ENCODE peak calls at places on chromosomes 2 and 18, in nine cellular contexts. Z is thoracic aorta; G is GOT3; E is left ventricle myocardium superior; V is GM03348; H is neural crest cell; T is coronary artery; S is T-helper 2 cell treated with Interferon-gamma antibody and Interleukin-4, amounts not matched to agents 5 μg/mL and 100 μg/mL, for 36 hours; P is cardiac fibroblast. C is an unnamed sample.

GRCh38 chr2:117536139-117536538 is 278.4 kb upstream of the DDX18 start:
- DNase-seq in Z (no peak), E (no peak), G (no peak), S (no peak), H (no peak), T (no peak), V (no peak), P (no peak), C (no peak)

GRCh38 chr18:63472380-63472779 is 4.4 kb upstream of the SERPINB5 start:
- DNase-seq in S (no peak), H (no peak), Z (no peak), P (no peak), G (no peak), E (no peak), V (no peak), T (no peak), C (no peak)

GRCh38 chr2:122980672-122981071 is 1044.4 kb upstream of the CNTNAP5 start:
- DNase-seq in S (no peak), V (no peak), T (no peak), G (no peak), P (peak), Z (no peak), E (peak), H (no peak), C (no peak)

GRCh38 chr2:199457147-199458016 is at the start of gene SATB2:
- DNase-seq in V (peak), S (no peak), P (peak), E (no peak), H (peak), T (no peak), G (no peak), Z (no peak), C (no peak)

GRCh38 chr2:216560695-216561370 is 62.2 kb downstream of the RPL37A start:
- DNase-seq in H (no peak), S (no peak), E (no peak), Z (peak), V (peak), G (no peak), T (no peak), P (peak), C (no peak)

GRCh38 chr2:205682239-205683021 is at the start of gene NRP2:
- DNase-seq in G (no peak), T (peak), S (peak), V (peak), P (peak), Z (no peak), E (peak), H (peak), C (peak)

GRCh38 chr18:8754995-8755955 is 49.9 kb downstream of the MTCL1 start:
- DNase-seq in P (no peak), V (peak), G (no peak), S (peak), Z (no peak), E (no peak), T (peak), H (no peak), C (peak)

GRCh38 chr18:69401475-69402218 is 959 bp downstream of the DOK6 start:
- DNase-seq in V (peak), H (no peak), G (no peak), E (peak), P (peak), T (no peak), Z (no peak), S (no peak), C (no peak)

GRCh38 chr2:186126181-186126580 is 359.9 kb upstream of the ZC3H15 start:
- DNase-seq in P (no peak), E (no peak), Z (no peak), T (no peak), G (no peak), H (no peak), S (no peak), V (no peak), C (no peak)

GRCh38 chr2:221572180-221572820 is at the start of gene EPHA4:
- DNase-seq in E (peak), Z (no peak), V (peak), T (peak), G (peak), H (peak), S (peak), P (peak), C (peak)

GRCh38 chr18:47490882-47491281 is 239.4 kb upstream of the SKOR2 start:
- DNase-seq in G (no peak), Z (no peak), E (no peak), S (peak), T (no peak), P (no peak), V (no peak), H (no peak), C (no peak)

GRCh38 chr18:1014496-1014895 is 109.8 kb downstream of the ADCYAP1 start:
- DNase-seq in P (peak), G (no peak), V (no peak), S (no peak), T (no peak), H (no peak), E (no peak), Z (no peak), C (no peak)

GRCh38 chr18:79422022-79422782 is 26.5 kb downstream of the NFATC1 start:
- DNase-seq in H (no peak), G (no peak), T (no peak), P (peak), E (no peak), Z (no peak), S (no peak), V (peak), C (no peak)

GRCh38 chr2:52597361-52597760 is 1170.2 kb upstream of the CHAC2 start:
- DNase-seq in T (no peak), Z (no peak), P (no peak), G (no peak), S (no peak), V (no peak), E (no peak), H (no peak), C (no peak)

GRCh38 chr2:216430811-216431210 is 18.5 kb downstream of the SMARCAL1 start:
- DNase-seq in V (no peak), T (no peak), Z (no peak), S (no peak), H (no peak), P (no peak), E (no peak), G (no peak), C (no peak)

GRCh38 chr2:60530660-60531276 is 22.7 kb downstream of the BCL11A start:
- DNase-seq in P (peak), Z (no peak), E (peak), H (no peak), G (no peak), V (no peak), S (no peak), T (no peak), C (no peak)

GRCh38 chr2:109080109-109080508 is 48.9 kb upstream of the SH3RF3 start:
- DNase-seq in G (no peak), S (no peak), P (no peak), E (no peak), V (no peak), T (no peak), H (no peak), Z (no peak), C (no peak)

GRCh38 chr2:158889135-158889853 is 79.1 kb upstream of the TANC1 start:
- DNase-seq in T (no peak), E (no peak), P (no peak), V (no peak), G (no peak), H (no peak), Z (no peak), S (no peak), C (no peak)

GRCh38 chr2:239889641-239890055 is 135.5 kb downstream of the NDUFA10 start:
- DNase-seq in P (no peak), E (peak), S (no peak), Z (no peak), V (no peak), T (peak), G (no peak), H (no peak), C (no peak)

GRCh38 chr18:63410792-63411191 is 11.5 kb downstream of the VPS4B start:
- DNase-seq in Z (no peak), T (no peak), S (no peak), V (peak), E (no peak), G (no peak), H (no peak), P (peak), C (no peak)

GRCh38 chr18:2967357-2967756 is 45.6 kb downstream of the LPIN2 start:
- DNase-seq in E (no peak), S (no peak), Z (no peak), G (no peak), T (no peak), H (no peak), V (no peak), P (no peak), C (no peak)

GRCh38 chr18:41763361-41763760 is 191.7 kb upstream of the PIK3C3 start:
- DNase-seq in T (no peak), V (no peak), E (no peak), H (no peak), G (no peak), S (no peak), Z (no peak), P (no peak), C (no peak)

GRCh38 chr2:121722479-121722878 is 14.2 kb downstream of the NIFK start:
- DNase-seq in P (peak), T (no peak), H (no peak), G (no peak), Z (no peak), S (peak), V (peak), E (no peak), C (peak)

GRCh38 chr18:55405655-55406373 is 182.2 kb downstream of the TCF4 start:
- DNase-seq in T (peak), G (peak), V (peak), E (peak), Z (peak), P (peak), H (no peak), S (peak), C (no peak)

GRCh38 chr2:197137826-197138480 is 172.6 kb downstream of the ANKRD44 start:
- DNase-seq in Z (no peak), E (no peak), S (no peak), T (no peak), H (no peak), P (peak), V (no peak), G (no peak), C (no peak)

GRCh38 chr18:26863122-26863879 is 2.2 kb downstream of the AQP4 start:
- DNase-seq in V (peak), H (peak), T (no peak), E (peak), Z (no peak), P (no peak), S (no peak), G (no peak), C (no peak)

GRCh38 chr2:224518806-224519580 is 66.2 kb downstream of the CUL3 start:
- DNase-seq in V (peak), H (no peak), S (no peak), G (no peak), Z (no peak), P (peak), T (no peak), E (no peak), C (no peak)

GRCh38 chr2:190879474-190880373 is 897 bp upstream of the GLS start:
- DNase-seq in V (peak), H (no peak), G (no peak), T (no peak), S (no peak), E (peak), Z (peak), P (peak), C (peak)

GRCh38 chr2:24048662-24049484 is 668 bp upstream of the FKBP1B start:
- DNase-seq in H (no peak), P (no peak), V (no peak), G (no peak), S (no peak), T (no peak), E (no peak), Z (no peak), C (no peak)

GRCh38 chr2:112048887-112049286 is 6.2 kb upstream of the TMEM87B start:
- DNase-seq in E (no peak), Z (no peak), G (no peak), T (no peak), S (no peak), P (peak), V (peak), H (peak), C (no peak)

GRCh38 chr2:225319872-225320271 is 79.6 kb upstream of the NYAP2 start:
- DNase-seq in Z (no peak), T (no peak), S (no peak), V (no peak), P (no peak), G (no peak), H (no peak), E (no peak), C (no peak)

GRCh38 chr2:237715459-237715947 is 83.1 kb upstream of the RBM44 start:
- DNase-seq in S (no peak), T (no peak), E (peak), H (no peak), Z (no peak), G (no peak), P (no peak), V (no peak), C (no peak)

GRCh38 chr18:48915621-48916425 is 34.9 kb downstream of the SMAD7 start:
- DNase-seq in P (peak), Z (no peak), T (peak), S (no peak), E (no peak), G (no peak), H (no peak), V (no peak), C (no peak)

C was measured in stimulated activated CD4-positive, alpha-beta T cell treated with anti-CD3 and anti-CD28 coated beads, Interleukin-1b, Interleukin-23, amount 100 ng/mL, for 48 hours.